ENCODE peak calls at places on chromosome 11, in nine cellular contexts. One of them, this sample, is unnamed.

GRCh38 chr11:91495837-91496236 is 728.8 kb upstream of the FAT3 start:
- DNase-seq in NB4: no peak
- DNase-seq in cardiac fibroblast: no peak
- DNase-seq in A673: no peak
- DNase-seq in neural crest cell: no peak
- DNase-seq in astrocyte: no peak
- DNase-seq in CD4-positive, alpha-beta T cell: no peak
- DNase-seq in lower leg skin: no peak
- DNase-seq in kidney epithelial cell: no peak
- DNase-seq in this sample: no peak

GRCh38 chr11:45485070-45485716 is 180.2 kb downstream of the CHST1 start:
- DNase-seq in NB4: no peak
- DNase-seq in lower leg skin: no peak
- DNase-seq in A673: no peak
- DNase-seq in cardiac fibroblast: no peak
- DNase-seq in neural crest cell: no peak
- DNase-seq in kidney epithelial cell: no peak
- DNase-seq in CD4-positive, alpha-beta T cell: no peak
- DNase-seq in astrocyte: no peak
- DNase-seq in this sample: no peak

GRCh38 chr11:46718155-46719019 is 626 bp upstream of the F2 start:
- DNase-seq in CD4-positive, alpha-beta T cell: no peak
- DNase-seq in astrocyte: no peak
- DNase-seq in neural crest cell: no peak
- DNase-seq in lower leg skin: no peak
- DNase-seq in cardiac fibroblast: peak; percentile 28
- DNase-seq in kidney epithelial cell: no peak
- DNase-seq in NB4: peak; percentile 41
- DNase-seq in A673: no peak
- DNase-seq in this sample: no peak

GRCh38 chr11:614583-615452 is 932 bp downstream of the IRF7 start:
- DNase-seq in NB4: no peak
- DNase-seq in CD4-positive, alpha-beta T cell: no peak
- DNase-seq in astrocyte: no peak
- DNase-seq in neural crest cell: no peak
- DNase-seq in kidney epithelial cell: no peak
- DNase-seq in A673: no peak
- DNase-seq in lower leg skin: no peak
- DNase-seq in cardiac fibroblast: no peak
- DNase-seq in this sample: peak; percentile 5

GRCh38 chr11:64321533-64321932 is 3.6 kb downstream of the PRDX5 start:
- DNase-seq in astrocyte: peak; percentile 68
- DNase-seq in CD4-positive, alpha-beta T cell: no peak
- DNase-seq in cardiac fibroblast: no peak
- DNase-seq in NB4: no peak
- DNase-seq in kidney epithelial cell: no peak
- DNase-seq in lower leg skin: no peak
- DNase-seq in neural crest cell: no peak
- DNase-seq in A673: no peak
- DNase-seq in this sample: no peak

GRCh38 chr11:2186669-2187266 is 15.2 kb upstream of the TH start:
- DNase-seq in A673: peak; percentile 38
- DNase-seq in kidney epithelial cell: no peak
- DNase-seq in CD4-positive, alpha-beta T cell: peak; percentile 11
- DNase-seq in NB4: peak; percentile 63
- DNase-seq in cardiac fibroblast: peak; percentile 26
- DNase-seq in neural crest cell: peak; percentile 37
- DNase-seq in lower leg skin: no peak
- DNase-seq in astrocyte: no peak
- DNase-seq in this sample: peak; percentile 60

GRCh38 chr11:126518996-126519351 is 163.5 kb downstream of the ST3GAL4 start:
- DNase-seq in cardiac fibroblast: no peak
- DNase-seq in A673: no peak
- DNase-seq in kidney epithelial cell: no peak
- DNase-seq in lower leg skin: no peak
- DNase-seq in NB4: no peak
- DNase-seq in CD4-positive, alpha-beta T cell: no peak
- DNase-seq in neural crest cell: no peak
- DNase-seq in astrocyte: no peak
- DNase-seq in this sample: no peak

GRCh38 chr11:29538339-29539036 is 478.3 kb downstream of the KCNA4 start:
- DNase-seq in kidney epithelial cell: no peak
- DNase-seq in CD4-positive, alpha-beta T cell: no peak
- DNase-seq in neural crest cell: no peak
- DNase-seq in NB4: no peak
- DNase-seq in astrocyte: no peak
- DNase-seq in cardiac fibroblast: no peak
- DNase-seq in A673: no peak
- DNase-seq in lower leg skin: no peak
- DNase-seq in this sample: no peak

GRCh38 chr11:82315093-82315492 is 418.6 kb downstream of the FAM181B start:
- DNase-seq in NB4: peak; percentile 40
- DNase-seq in A673: peak; percentile 33
- DNase-seq in kidney epithelial cell: no peak
- DNase-seq in astrocyte: no peak
- DNase-seq in lower leg skin: no peak
- DNase-seq in neural crest cell: peak; percentile 20
- DNase-seq in CD4-positive, alpha-beta T cell: no peak
- DNase-seq in cardiac fibroblast: no peak
- DNase-seq in this sample: peak; percentile 64
- TF ChIP-seq CTCF in NB4: peak; percentile 65
- TF ChIP-seq CTCF in A673: peak; percentile 67
- TF ChIP-seq CTCF in kidney epithelial cell: peak; percentile 62
- TF ChIP-seq CTCF in astrocyte: peak; percentile 12
- TF ChIP-seq CTCF in lower leg skin: no peak
- TF ChIP-seq CTCF in neural crest cell: peak; percentile 75
- TF ChIP-seq CTCF in CD4-positive, alpha-beta T cell: no peak
- TF ChIP-seq CTCF in cardiac fibroblast: no peak
- TF ChIP-seq CTCF in this sample: peak; percentile 70

GRCh38 chr11:128467041-128467440 is 120.3 kb downstream of the ETS1 start:
- DNase-seq in cardiac fibroblast: no peak
- DNase-seq in astrocyte: no peak
- DNase-seq in neural crest cell: no peak
- DNase-seq in CD4-positive, alpha-beta T cell: no peak
- DNase-seq in A673: no peak
- DNase-seq in kidney epithelial cell: no peak
- DNase-seq in lower leg skin: no peak
- DNase-seq in NB4: no peak
- DNase-seq in this sample: no peak

GRCh38 chr11:128469220-128469619 is 118.1 kb downstream of the ETS1 start:
- DNase-seq in neural crest cell: no peak
- DNase-seq in cardiac fibroblast: no peak
- DNase-seq in astrocyte: no peak
- DNase-seq in CD4-positive, alpha-beta T cell: no peak
- DNase-seq in NB4: no peak
- DNase-seq in lower leg skin: no peak
- DNase-seq in kidney epithelial cell: no peak
- DNase-seq in A673: no peak
- DNase-seq in this sample: no peak

GRCh38 chr11:128465946-128466688 is 121.2 kb downstream of the ETS1 start:
- DNase-seq in astrocyte: no peak
- DNase-seq in NB4: no peak
- DNase-seq in CD4-positive, alpha-beta T cell: no peak
- DNase-seq in kidney epithelial cell: no peak
- DNase-seq in cardiac fibroblast: peak; percentile 42
- DNase-seq in A673: no peak
- DNase-seq in neural crest cell: no peak
- DNase-seq in lower leg skin: no peak
- DNase-seq in this sample: no peak

GRCh38 chr11:128468106-128468505 is 119.3 kb downstream of the ETS1 start:
- DNase-seq in NB4: no peak
- DNase-seq in lower leg skin: no peak
- DNase-seq in neural crest cell: no peak
- DNase-seq in astrocyte: no peak
- DNase-seq in A673: no peak
- DNase-seq in CD4-positive, alpha-beta T cell: no peak
- DNase-seq in cardiac fibroblast: no peak
- DNase-seq in kidney epithelial cell: no peak
- DNase-seq in this sample: no peak

DNA sequence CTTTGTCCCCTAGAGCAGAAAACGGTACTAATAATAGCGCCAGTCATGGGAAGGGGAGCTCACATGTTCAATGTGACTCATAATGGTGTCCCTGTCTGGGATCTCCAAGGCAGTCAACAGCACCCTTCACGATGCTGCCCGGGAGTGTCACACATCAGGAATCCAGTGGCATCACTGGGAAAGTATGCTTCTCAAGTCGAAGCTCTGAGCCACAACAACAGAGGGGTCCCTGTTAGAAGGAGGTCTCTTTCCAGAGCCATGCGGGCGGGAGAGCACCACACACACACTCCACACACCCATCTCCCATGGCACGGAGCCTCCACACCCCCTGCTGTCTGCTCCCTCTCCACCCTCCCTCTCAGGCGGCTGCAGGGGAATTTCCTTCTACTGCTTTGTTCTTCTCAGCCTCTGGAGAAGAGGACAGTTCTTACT is 119.7 kb downstream of the ETS1 start:
- DNase-seq in A673: peak; percentile 24
- DNase-seq in neural crest cell: peak; percentile 21
- DNase-seq in cardiac fibroblast: peak; percentile 99
- DNase-seq in NB4: no peak
- DNase-seq in astrocyte: peak; percentile 100
- DNase-seq in kidney epithelial cell: peak; percentile 100
- DNase-seq in lower leg skin: peak; percentile 76
- DNase-seq in CD4-positive, alpha-beta T cell: no peak
- DNase-seq in this sample: no peak
- TF ChIP-seq CTCF in A673: no peak
- TF ChIP-seq CTCF in neural crest cell: no peak
- TF ChIP-seq CTCF in cardiac fibroblast: peak; percentile 31
- TF ChIP-seq CTCF in NB4: no peak
- TF ChIP-seq CTCF in astrocyte: no peak
- TF ChIP-seq CTCF in kidney epithelial cell: peak; percentile 23
- TF ChIP-seq CTCF in lower leg skin: no peak
- TF ChIP-seq CTCF in CD4-positive, alpha-beta T cell: no peak
- TF ChIP-seq CTCF in this sample: no peak

GRCh38 chr11:128550967-128551522 is 36.3 kb downstream of the ETS1 start:
- DNase-seq in neural crest cell: no peak
- DNase-seq in astrocyte: no peak
- DNase-seq in kidney epithelial cell: no peak
- DNase-seq in A673: no peak
- DNase-seq in CD4-positive, alpha-beta T cell: no peak
- DNase-seq in NB4: no peak
- DNase-seq in cardiac fibroblast: no peak
- DNase-seq in lower leg skin: no peak
- DNase-seq in this sample: no peak

GRCh38 chr11:128549256-128549944 is 38.0 kb downstream of the ETS1 start:
- DNase-seq in lower leg skin: no peak
- DNase-seq in A673: no peak
- DNase-seq in neural crest cell: no peak
- DNase-seq in astrocyte: no peak
- DNase-seq in kidney epithelial cell: no peak
- DNase-seq in NB4: no peak
- DNase-seq in cardiac fibroblast: peak; percentile 86
- DNase-seq in CD4-positive, alpha-beta T cell: no peak
- DNase-seq in this sample: no peak

GRCh38 chr11:128550261-128550821 is 37.0 kb downstream of the ETS1 start:
- DNase-seq in astrocyte: no peak
- DNase-seq in lower leg skin: no peak
- DNase-seq in A673: no peak
- DNase-seq in kidney epithelial cell: no peak
- DNase-seq in cardiac fibroblast: no peak
- DNase-seq in neural crest cell: no peak
- DNase-seq in CD4-positive, alpha-beta T cell: no peak
- DNase-seq in NB4: no peak
- DNase-seq in this sample: no peak

GRCh38 chr11:128547946-128548654 is 39.3 kb downstream of the ETS1 start:
- DNase-seq in lower leg skin: no peak
- DNase-seq in NB4: no peak
- DNase-seq in kidney epithelial cell: no peak
- DNase-seq in astrocyte: no peak
- DNase-seq in cardiac fibroblast: no peak
- DNase-seq in A673: no peak
- DNase-seq in CD4-positive, alpha-beta T cell: no peak
- DNase-seq in neural crest cell: no peak
- DNase-seq in this sample: no peak

DNA sequence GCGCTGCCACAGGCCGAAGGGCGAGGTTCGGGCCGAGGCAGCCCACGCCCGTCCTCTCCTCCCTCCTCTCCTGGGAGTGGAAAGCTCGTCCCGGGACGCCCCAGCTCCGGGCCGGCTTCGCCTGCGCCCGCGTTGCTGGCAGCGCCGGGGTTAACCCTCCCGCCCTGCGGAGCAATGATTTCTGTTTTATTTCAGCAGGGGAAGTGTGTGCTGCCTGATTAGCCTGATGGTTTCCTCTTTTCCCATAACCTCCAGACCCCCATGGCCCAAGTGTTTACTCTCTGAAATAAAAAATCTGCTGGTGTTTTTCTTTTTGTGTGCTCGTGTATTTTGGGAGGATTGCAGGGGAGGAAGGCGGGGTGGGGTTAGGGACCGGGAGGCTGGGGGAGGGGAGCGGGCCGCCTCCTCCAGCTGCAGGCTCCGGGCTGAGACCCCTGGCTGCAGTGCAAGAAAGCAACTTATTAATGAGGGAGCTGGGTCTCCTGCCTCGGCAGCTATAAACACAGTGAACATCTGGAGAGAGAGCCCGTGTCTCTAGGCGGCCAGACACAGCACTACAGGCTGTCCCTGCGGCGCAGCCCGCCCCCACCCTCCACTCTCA is 38.6 kb downstream of the ETS1 start:
- DNase-seq in A673: no peak
- DNase-seq in NB4: peak; percentile 80
- DNase-seq in astrocyte: no peak
- DNase-seq in lower leg skin: no peak
- DNase-seq in kidney epithelial cell: no peak
- DNase-seq in CD4-positive, alpha-beta T cell: no peak
- DNase-seq in cardiac fibroblast: peak; percentile 39
- DNase-seq in neural crest cell: peak; percentile 33
- DNase-seq in this sample: no peak
- TF ChIP-seq CTCF in A673: no peak
- TF ChIP-seq CTCF in NB4: no peak
- TF ChIP-seq CTCF in astrocyte: no peak
- TF ChIP-seq CTCF in lower leg skin: no peak
- TF ChIP-seq CTCF in kidney epithelial cell: no peak
- TF ChIP-seq CTCF in CD4-positive, alpha-beta T cell: no peak
- TF ChIP-seq CTCF in cardiac fibroblast: no peak
- TF ChIP-seq CTCF in neural crest cell: no peak
- TF ChIP-seq CTCF in this sample: no peak

DNA sequence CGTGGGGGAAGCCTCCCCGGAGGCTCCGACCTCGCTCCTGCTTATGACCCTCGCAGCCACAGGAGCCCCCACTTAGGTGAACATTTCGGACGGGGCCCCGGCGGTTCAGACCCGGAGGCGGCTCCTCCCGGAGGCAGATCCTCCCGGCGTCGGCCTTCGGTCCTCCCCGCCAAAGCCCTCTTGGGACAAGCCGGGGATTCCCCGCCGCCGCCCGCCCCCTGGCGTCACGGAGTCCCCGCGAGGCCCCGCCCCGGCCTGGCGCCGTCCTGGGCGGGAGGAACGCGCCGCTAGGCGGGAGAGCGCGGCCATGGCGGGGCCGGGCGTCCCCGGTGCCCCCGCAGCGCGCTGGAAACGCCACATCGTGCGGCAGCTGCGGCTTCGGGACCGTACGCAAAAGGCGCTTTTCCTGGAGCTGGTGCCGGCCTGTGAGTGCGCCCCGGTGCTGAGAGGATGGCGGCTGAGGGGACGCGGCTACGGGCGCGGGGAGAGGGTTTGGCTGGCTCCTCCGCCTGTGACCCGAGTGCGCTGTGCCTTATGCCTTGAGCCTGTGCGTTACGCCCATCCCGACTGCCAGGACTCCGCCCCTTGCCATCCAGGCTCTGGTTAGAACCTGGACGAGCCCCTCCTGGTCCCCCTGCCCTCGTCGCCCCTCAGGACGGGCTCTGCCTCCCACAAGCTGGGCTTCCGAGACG is at the start of gene ATG16L2:
- DNase-seq in astrocyte: peak; percentile 63
- DNase-seq in neural crest cell: peak; percentile 85
- DNase-seq in A673: peak; percentile 93
- DNase-seq in CD4-positive, alpha-beta T cell: peak; percentile 83
- DNase-seq in cardiac fibroblast: peak; percentile 88
- DNase-seq in NB4: peak; percentile 93
- DNase-seq in kidney epithelial cell: no peak
- DNase-seq in lower leg skin: peak; percentile 69
- DNase-seq in this sample: peak; percentile 87
- TF ChIP-seq CTCF in astrocyte: no peak
- TF ChIP-seq CTCF in neural crest cell: peak; percentile 40
- TF ChIP-seq CTCF in A673: no peak
- TF ChIP-seq CTCF in CD4-positive, alpha-beta T cell: peak; percentile 29
- TF ChIP-seq CTCF in cardiac fibroblast: no peak
- TF ChIP-seq CTCF in NB4: no peak
- TF ChIP-seq CTCF in kidney epithelial cell: no peak
- TF ChIP-seq CTCF in lower leg skin: no peak
- TF ChIP-seq CTCF in this sample: peak; percentile 4

This sample was measured in WERI-Rb-1.